ENCODE peak calls at places on chromosome 21, in four cellular contexts. W is MM.1S, R is GM23248, L is HCT116. A is an unnamed sample.
A peak's percentile ranks its signal among the peaks of the same experiment; 100 is the strongest.

GRCh38 chr21:30340714-30341573 is 3.5 kb upstream of the KRTAP27-1 start:
- DNase-seq in W (peak; percentile 47), R (peak; percentile 51), L (peak; percentile 3), A (peak; percentile 83)

GRCh38 chr21:37675202-37675801 is 241.0 kb downstream of the KCNJ6 start:
- DNase-seq in W (peak; percentile 82), R (peak; percentile 61), L (peak; percentile 27), A (peak; percentile 63)

GRCh38 chr21:41715649-41716321 is 51.1 kb downstream of the RIPK4 start:
- DNase-seq in W (no peak), R (no peak), L (no peak), A (peak; percentile 64)

GRCh38 chr21:27429612-27430361 is 462.9 kb upstream of the ADAMTS5 start:
- DNase-seq in W (no peak), R (peak; percentile 67), L (no peak), A (no peak)

GRCh38 chr21:32572574-32573420 is 12.5 kb downstream of the TCP10L start:
- DNase-seq in W (no peak), R (no peak), L (no peak), A (peak; percentile 10)

GRCh38 chr21:46187814-46188213 is 3.6 kb upstream of the SPATC1L start:
- DNase-seq in W (no peak), R (no peak), L (no peak), A (no peak)

GRCh38 chr21:42460391-42461184 is 35.4 kb downstream of the RSPH1 start:
- DNase-seq in W (peak; percentile 96), R (no peak), L (no peak), A (no peak)

GRCh38 chr21:41148798-41149197 is 19.2 kb upstream of the BACE2 start:
- DNase-seq in W (no peak), R (no peak), L (no peak), A (no peak)

GRCh38 chr21:15774590-15774989 is 44.8 kb downstream of the USP25 start:
- DNase-seq in W (no peak), R (peak; percentile 82), L (no peak), A (peak; percentile 52)

GRCh38 chr21:36719614-36720013 is 20.7 kb downstream of the SIM2 start:
- DNase-seq in W (no peak), R (no peak), L (no peak), A (no peak)

GRCh38 chr21:41361786-41362604 is at the start of gene MX2:
- DNase-seq in W (peak; percentile 89), R (peak; percentile 86), L (no peak), A (peak; percentile 48)

GRCh38 chr21:41460578-41461527 is 34.8 kb downstream of the MX1 start:
- DNase-seq in W (peak; percentile 80), R (peak; percentile 89), L (peak; percentile 27), A (peak; percentile 73)

GRCh38 chr21:42568834-42569731 is 55.4 kb downstream of the SLC37A1 start:
- DNase-seq in W (no peak), R (no peak), L (no peak), A (no peak)

GRCh38 chr21:46621457-46622182 is 13.9 kb upstream of the PRMT2 start:
- DNase-seq in W (no peak), R (no peak), L (no peak), A (no peak)

GRCh38 chr21:45334591-45335081 is 46.9 kb upstream of the POFUT2 start:
- DNase-seq in W (no peak), R (no peak), L (no peak), A (no peak)

GRCh38 chr21:45128613-45129226 is 54.3 kb downstream of the ADARB1 start:
- DNase-seq in W (peak; percentile 82), R (peak; percentile 83), L (peak; percentile 53), A (peak; percentile 82)

GRCh38 chr21:38798081-38798480 is 7.6 kb upstream of the ETS2 start:
- DNase-seq in W (no peak), R (no peak), L (no peak), A (no peak)

GRCh38 chr21:45386336-45386727 is 18.6 kb upstream of the COL18A1 start:
- DNase-seq in W (no peak), R (no peak), L (no peak), A (peak; percentile 32)

GRCh38 chr21:36470294-36470693 is 9.6 kb downstream of the CLDN14 start:
- DNase-seq in W (no peak), R (no peak), L (no peak), A (no peak)

GRCh38 chr21:29177800-29178199 is 47.4 kb downstream of the MAP3K7CL start:
- DNase-seq in W (no peak), R (no peak), L (no peak), A (no peak)

GRCh38 chr21:29172282-29172681 is 41.8 kb downstream of the MAP3K7CL start:
- DNase-seq in W (no peak), R (no peak), L (no peak), A (no peak)

GRCh38 chr21:29176721-29177120 is 46.3 kb downstream of the MAP3K7CL start:
- DNase-seq in W (no peak), R (no peak), L (no peak), A (no peak)

GRCh38 chr21:29175408-29176147 is 45.1 kb downstream of the MAP3K7CL start:
- DNase-seq in W (no peak), R (peak; percentile 24), L (no peak), A (peak; percentile 40)

DNA sequence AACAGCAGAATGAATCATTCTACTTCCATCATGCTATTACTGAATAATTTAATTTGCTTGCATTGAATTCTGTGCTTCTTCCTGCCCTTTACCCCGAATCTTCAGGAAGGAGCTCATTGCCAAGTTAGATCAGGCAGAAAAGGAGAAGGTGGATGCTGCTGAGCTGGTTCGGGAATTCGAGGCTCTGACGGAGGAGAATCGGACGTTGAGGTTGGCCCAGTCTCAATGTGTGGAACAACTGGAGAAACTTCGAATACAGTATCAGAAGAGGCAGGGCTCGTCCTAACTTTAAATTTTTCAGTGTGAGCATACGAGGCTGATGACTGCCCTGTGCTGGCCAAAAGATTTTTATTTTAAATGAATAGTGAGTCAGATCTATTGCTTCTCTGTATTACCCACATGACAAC is 44.2 kb downstream of the MAP3K7CL start:
- DNase-seq in W (no peak), R (peak; percentile 67), L (no peak), A (peak; percentile 54)
- H3K9me2 ChIP-seq in W (no peaks in the 10 kb centered on the region), R (no peaks in the 10 kb centered on the region), L (no peaks in the 10 kb centered on the region), A (no peaks in the 10 kb centered on the region)

DNA sequence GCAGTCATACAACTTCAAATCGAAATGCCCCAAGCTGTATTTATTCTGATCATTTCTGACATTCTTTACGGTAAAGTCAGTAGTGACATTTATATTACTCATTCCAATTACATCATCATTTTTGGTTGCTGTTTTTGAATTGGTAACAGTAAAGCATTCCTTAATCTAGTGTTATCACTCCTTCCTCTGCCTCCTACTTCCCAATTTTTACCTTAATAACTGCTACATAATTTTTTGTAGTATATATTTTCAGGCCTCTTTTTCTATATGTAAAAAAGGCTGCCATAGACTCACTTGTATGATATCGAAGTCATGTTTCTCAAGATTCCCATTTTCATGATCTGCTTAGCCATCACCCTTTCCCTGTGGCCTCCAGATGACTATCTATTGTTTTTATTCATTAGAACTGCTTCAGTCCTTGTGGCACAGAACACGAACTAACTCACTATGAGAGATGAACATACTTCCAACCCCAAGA is 167.2 kb downstream of the RUNX1 start:
- DNase-seq in W (no peak), R (peak; percentile 86), L (no peak), A (peak; percentile 96)
- H3K9ac ChIP-seq in W (no peak overlapping the region), R (peak overlapping the region; percentile 100), L (peak overlapping the region; percentile 42), A (peak overlapping the region; percentile 87)

DNA sequence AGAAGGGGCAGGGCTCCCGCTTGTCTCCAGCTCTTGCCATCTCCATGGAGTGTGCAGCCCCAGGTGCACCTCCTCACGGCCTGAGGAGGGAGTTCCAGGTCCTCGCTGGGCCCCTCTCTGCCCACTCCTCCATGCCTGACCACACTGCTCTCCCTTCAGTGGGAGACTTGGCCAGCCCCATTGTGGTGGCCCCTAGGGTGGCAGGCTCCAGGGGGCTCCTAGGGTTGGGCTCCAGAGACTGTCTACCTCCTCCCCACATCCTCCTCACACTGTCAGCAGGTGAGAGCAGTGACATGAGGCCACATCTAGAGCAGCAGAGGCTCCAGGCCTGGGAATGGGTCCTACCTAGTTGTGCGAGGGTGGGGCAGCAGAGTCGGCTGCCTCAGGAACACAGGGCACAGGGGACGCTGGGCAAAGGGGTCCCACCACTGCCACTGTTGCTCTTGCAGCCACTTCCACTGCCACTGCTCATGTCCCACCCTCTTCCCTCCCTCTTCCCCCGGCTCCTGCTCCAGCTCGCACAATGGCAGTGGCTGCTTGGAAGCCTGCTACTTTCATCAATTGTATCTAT is 514.8 kb downstream of the MRPL39 start:
- DNase-seq in W (no peak), R (no peak), L (no peak), A (no peak)
- H3K9me2 ChIP-seq in W (no peaks in the 10 kb centered on the region), R (no peaks in the 10 kb centered on the region), L (no peaks in the 10 kb centered on the region), A (no peaks in the 10 kb centered on the region)

GRCh38 chr21:43775795-43776430 is at the start of gene CSTB:
- DNase-seq in W (peak; percentile 94), R (peak; percentile 79), L (peak; percentile 23), A (peak; percentile 31)

GRCh38 chr21:43775190-43775589 is 918 bp downstream of the CSTB start:
- DNase-seq in W (no peak), R (no peak), L (no peak), A (no peak)

GRCh38 chr21:43772368-43772870 is 3.7 kb downstream of the CSTB start:
- DNase-seq in W (no peak), R (no peak), L (no peak), A (no peak)

GRCh38 chr21:43771698-43772367 is 4.3 kb downstream of the CSTB start:
- DNase-seq in W (no peak), R (no peak), L (no peak), A (no peak)

DNA sequence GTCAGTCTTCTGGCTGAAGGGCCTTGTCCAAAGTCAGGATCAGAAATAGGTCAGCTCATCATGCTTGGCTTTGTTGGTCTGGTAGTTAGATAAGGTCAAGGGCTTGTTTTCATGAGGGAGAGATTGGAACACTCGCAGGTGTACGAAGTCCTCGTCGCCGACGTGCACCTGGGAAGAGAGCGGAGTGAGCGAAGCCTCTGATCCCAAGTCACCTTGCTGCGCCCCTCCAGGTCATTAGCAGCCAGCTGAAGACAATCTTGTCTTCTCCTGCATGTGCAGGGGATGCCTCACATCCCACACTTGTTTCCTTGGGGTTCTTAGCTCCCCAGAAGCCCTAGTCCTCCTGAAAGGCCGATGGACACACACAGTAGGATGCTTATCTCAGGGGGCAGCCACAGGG is 1.9 kb downstream of the CSTB start:
- DNase-seq in W (no peak), R (no peak), L (no peak), A (no peak)
- H3K9ac ChIP-seq in W (no peak overlapping the region), R (no peak overlapping the region), L (no peak overlapping the region), A (peak overlapping the region; percentile 98)

A was measured in PC-3.